ENCODE peak calls at places on chromosome X, in seven cellular contexts. One of them, this sample, is unnamed.

GRCh38 chrX:153922932-153923857 is 2.9 kb downstream of the ARHGAP4 start:
- DNase-seq in naive thymus-derived CD4-positive, alpha-beta T cell: no peak
- DNase-seq in activated CD4-positive, alpha-beta T cell treated with anti-CD3 and anti-CD28 coated beads for 24 hours: no peak
- DNase-seq in stimulated activated CD8-positive, alpha-beta memory T cell treated with anti-CD3 and anti-CD28 coated beads, Interleukin-2, amount 100 ng/mL, for 1 hour: no peak
- DNase-seq in iris pigment epithelial cell: peak
- DNase-seq in NCI-H524: peak
- DNase-seq in HFFc6: peak
- DNase-seq in this sample: peak

GRCh38 chrX:49137492-49137891 is 14.0 kb upstream of the GPKOW start:
- DNase-seq in activated CD4-positive, alpha-beta T cell treated with anti-CD3 and anti-CD28 coated beads for 24 hours: no peak
- DNase-seq in HFFc6: no peak
- DNase-seq in stimulated activated CD8-positive, alpha-beta memory T cell treated with anti-CD3 and anti-CD28 coated beads, Interleukin-2, amount 100 ng/mL, for 1 hour: no peak
- DNase-seq in naive thymus-derived CD4-positive, alpha-beta T cell: no peak
- DNase-seq in NCI-H524: no peak
- DNase-seq in iris pigment epithelial cell: no peak
- DNase-seq in this sample: no peak

GRCh38 chrX:69015564-69016218 is 149.6 kb downstream of the PJA1 start:
- DNase-seq in HFFc6: no peak
- DNase-seq in stimulated activated CD8-positive, alpha-beta memory T cell treated with anti-CD3 and anti-CD28 coated beads, Interleukin-2, amount 100 ng/mL, for 1 hour: no peak
- DNase-seq in activated CD4-positive, alpha-beta T cell treated with anti-CD3 and anti-CD28 coated beads for 24 hours: no peak
- DNase-seq in iris pigment epithelial cell: no peak
- DNase-seq in NCI-H524: peak
- DNase-seq in naive thymus-derived CD4-positive, alpha-beta T cell: no peak
- DNase-seq in this sample: no peak

GRCh38 chrX:2596050-2596449 is 95.0 kb upstream of the CD99 start:
- DNase-seq in HFFc6: no peak
- DNase-seq in NCI-H524: no peak
- DNase-seq in stimulated activated CD8-positive, alpha-beta memory T cell treated with anti-CD3 and anti-CD28 coated beads, Interleukin-2, amount 100 ng/mL, for 1 hour: no peak
- DNase-seq in activated CD4-positive, alpha-beta T cell treated with anti-CD3 and anti-CD28 coated beads for 24 hours: no peak
- DNase-seq in naive thymus-derived CD4-positive, alpha-beta T cell: no peak
- DNase-seq in iris pigment epithelial cell: no peak
- DNase-seq in this sample: peak

GRCh38 chrX:144006811-144007210 is 122.9 kb downstream of the UBE2NL start:
- DNase-seq in HFFc6: no peak
- DNase-seq in iris pigment epithelial cell: peak
- DNase-seq in activated CD4-positive, alpha-beta T cell treated with anti-CD3 and anti-CD28 coated beads for 24 hours: no peak
- DNase-seq in naive thymus-derived CD4-positive, alpha-beta T cell: no peak
- DNase-seq in NCI-H524: no peak
- DNase-seq in stimulated activated CD8-positive, alpha-beta memory T cell treated with anti-CD3 and anti-CD28 coated beads, Interleukin-2, amount 100 ng/mL, for 1 hour: no peak
- DNase-seq in this sample: peak

GRCh38 chrX:42604302-42604701 is 173.7 kb downstream of the PPP1R2C start:
- DNase-seq in activated CD4-positive, alpha-beta T cell treated with anti-CD3 and anti-CD28 coated beads for 24 hours: no peak
- DNase-seq in stimulated activated CD8-positive, alpha-beta memory T cell treated with anti-CD3 and anti-CD28 coated beads, Interleukin-2, amount 100 ng/mL, for 1 hour: no peak
- DNase-seq in NCI-H524: no peak
- DNase-seq in iris pigment epithelial cell: no peak
- DNase-seq in HFFc6: no peak
- DNase-seq in naive thymus-derived CD4-positive, alpha-beta T cell: no peak
- DNase-seq in this sample: no peak

GRCh38 chrX:41405551-41405950 is 41.6 kb upstream of the NYX start:
- DNase-seq in stimulated activated CD8-positive, alpha-beta memory T cell treated with anti-CD3 and anti-CD28 coated beads, Interleukin-2, amount 100 ng/mL, for 1 hour: no peak
- DNase-seq in HFFc6: no peak
- DNase-seq in activated CD4-positive, alpha-beta T cell treated with anti-CD3 and anti-CD28 coated beads for 24 hours: no peak
- DNase-seq in iris pigment epithelial cell: no peak
- DNase-seq in NCI-H524: no peak
- DNase-seq in naive thymus-derived CD4-positive, alpha-beta T cell: no peak
- DNase-seq in this sample: no peak

GRCh38 chrX:133983243-133983973 is 2.0 kb downstream of the GPC3 start:
- DNase-seq in iris pigment epithelial cell: no peak
- DNase-seq in stimulated activated CD8-positive, alpha-beta memory T cell treated with anti-CD3 and anti-CD28 coated beads, Interleukin-2, amount 100 ng/mL, for 1 hour: no peak
- DNase-seq in activated CD4-positive, alpha-beta T cell treated with anti-CD3 and anti-CD28 coated beads for 24 hours: no peak
- DNase-seq in NCI-H524: no peak
- DNase-seq in naive thymus-derived CD4-positive, alpha-beta T cell: no peak
- DNase-seq in HFFc6: no peak
- DNase-seq in this sample: no peak

GRCh38 chrX:119374736-119375135 is 24.4 kb upstream of the SLC25A43 start:
- DNase-seq in NCI-H524: no peak
- DNase-seq in naive thymus-derived CD4-positive, alpha-beta T cell: no peak
- DNase-seq in iris pigment epithelial cell: peak
- DNase-seq in HFFc6: peak
- DNase-seq in activated CD4-positive, alpha-beta T cell treated with anti-CD3 and anti-CD28 coated beads for 24 hours: no peak
- DNase-seq in stimulated activated CD8-positive, alpha-beta memory T cell treated with anti-CD3 and anti-CD28 coated beads, Interleukin-2, amount 100 ng/mL, for 1 hour: no peak
- DNase-seq in this sample: peak

GRCh38 chrX:1323315-1323714 is 13.3 kb upstream of the IL3RA start:
- DNase-seq in stimulated activated CD8-positive, alpha-beta memory T cell treated with anti-CD3 and anti-CD28 coated beads, Interleukin-2, amount 100 ng/mL, for 1 hour: peak
- DNase-seq in activated CD4-positive, alpha-beta T cell treated with anti-CD3 and anti-CD28 coated beads for 24 hours: peak
- DNase-seq in iris pigment epithelial cell: peak
- DNase-seq in HFFc6: peak
- DNase-seq in naive thymus-derived CD4-positive, alpha-beta T cell: peak
- DNase-seq in NCI-H524: peak
- DNase-seq in this sample: peak

GRCh38 chrX:3585719-3586118 is 127.7 kb downstream of the PRKX start:
- DNase-seq in stimulated activated CD8-positive, alpha-beta memory T cell treated with anti-CD3 and anti-CD28 coated beads, Interleukin-2, amount 100 ng/mL, for 1 hour: no peak
- DNase-seq in iris pigment epithelial cell: peak
- DNase-seq in HFFc6: no peak
- DNase-seq in activated CD4-positive, alpha-beta T cell treated with anti-CD3 and anti-CD28 coated beads for 24 hours: no peak
- DNase-seq in naive thymus-derived CD4-positive, alpha-beta T cell: no peak
- DNase-seq in NCI-H524: no peak
- DNase-seq in this sample: no peak

GRCh38 chrX:87516716-87517115 is 886 bp upstream of the KLHL4 start:
- DNase-seq in activated CD4-positive, alpha-beta T cell treated with anti-CD3 and anti-CD28 coated beads for 24 hours: no peak
- DNase-seq in NCI-H524: no peak
- DNase-seq in iris pigment epithelial cell: peak
- DNase-seq in stimulated activated CD8-positive, alpha-beta memory T cell treated with anti-CD3 and anti-CD28 coated beads, Interleukin-2, amount 100 ng/mL, for 1 hour: no peak
- DNase-seq in HFFc6: no peak
- DNase-seq in naive thymus-derived CD4-positive, alpha-beta T cell: no peak
- DNase-seq in this sample: no peak

GRCh38 chrX:17689971-17690409 is 47.3 kb upstream of the SCML1 start:
- DNase-seq in stimulated activated CD8-positive, alpha-beta memory T cell treated with anti-CD3 and anti-CD28 coated beads, Interleukin-2, amount 100 ng/mL, for 1 hour: no peak
- DNase-seq in naive thymus-derived CD4-positive, alpha-beta T cell: peak
- DNase-seq in activated CD4-positive, alpha-beta T cell treated with anti-CD3 and anti-CD28 coated beads for 24 hours: no peak
- DNase-seq in HFFc6: peak
- DNase-seq in NCI-H524: peak
- DNase-seq in iris pigment epithelial cell: peak
- DNase-seq in this sample: peak

GRCh38 chrX:118603981-118604380 is 108.4 kb downstream of the DOCK11 start:
- DNase-seq in stimulated activated CD8-positive, alpha-beta memory T cell treated with anti-CD3 and anti-CD28 coated beads, Interleukin-2, amount 100 ng/mL, for 1 hour: no peak
- DNase-seq in activated CD4-positive, alpha-beta T cell treated with anti-CD3 and anti-CD28 coated beads for 24 hours: no peak
- DNase-seq in naive thymus-derived CD4-positive, alpha-beta T cell: peak
- DNase-seq in NCI-H524: peak
- DNase-seq in iris pigment epithelial cell: peak
- DNase-seq in HFFc6: peak
- DNase-seq in this sample: peak

GRCh38 chrX:143472334-143472938 is 44.8 kb downstream of the SPANXN3 start:
- DNase-seq in naive thymus-derived CD4-positive, alpha-beta T cell: no peak
- DNase-seq in HFFc6: no peak
- DNase-seq in NCI-H524: peak
- DNase-seq in iris pigment epithelial cell: no peak
- DNase-seq in stimulated activated CD8-positive, alpha-beta memory T cell treated with anti-CD3 and anti-CD28 coated beads, Interleukin-2, amount 100 ng/mL, for 1 hour: no peak
- DNase-seq in activated CD4-positive, alpha-beta T cell treated with anti-CD3 and anti-CD28 coated beads for 24 hours: no peak
- DNase-seq in this sample: no peak

GRCh38 chrX:110989447-110989846 is 106.5 kb upstream of the PAK3 start:
- DNase-seq in HFFc6: no peak
- DNase-seq in activated CD4-positive, alpha-beta T cell treated with anti-CD3 and anti-CD28 coated beads for 24 hours: no peak
- DNase-seq in naive thymus-derived CD4-positive, alpha-beta T cell: no peak
- DNase-seq in iris pigment epithelial cell: no peak
- DNase-seq in stimulated activated CD8-positive, alpha-beta memory T cell treated with anti-CD3 and anti-CD28 coated beads, Interleukin-2, amount 100 ng/mL, for 1 hour: no peak
- DNase-seq in NCI-H524: no peak
- DNase-seq in this sample: no peak

GRCh38 chrX:153245288-153245731 is 66.2 kb downstream of the MAGEA1 start:
- DNase-seq in HFFc6: no peak
- DNase-seq in activated CD4-positive, alpha-beta T cell treated with anti-CD3 and anti-CD28 coated beads for 24 hours: no peak
- DNase-seq in iris pigment epithelial cell: peak
- DNase-seq in stimulated activated CD8-positive, alpha-beta memory T cell treated with anti-CD3 and anti-CD28 coated beads, Interleukin-2, amount 100 ng/mL, for 1 hour: no peak
- DNase-seq in naive thymus-derived CD4-positive, alpha-beta T cell: no peak
- DNase-seq in NCI-H524: peak
- DNase-seq in this sample: no peak

GRCh38 chrX:44428989-44429627 is 85.6 kb upstream of the EFHC2 start:
- DNase-seq in naive thymus-derived CD4-positive, alpha-beta T cell: no peak
- DNase-seq in stimulated activated CD8-positive, alpha-beta memory T cell treated with anti-CD3 and anti-CD28 coated beads, Interleukin-2, amount 100 ng/mL, for 1 hour: no peak
- DNase-seq in HFFc6: no peak
- DNase-seq in iris pigment epithelial cell: no peak
- DNase-seq in activated CD4-positive, alpha-beta T cell treated with anti-CD3 and anti-CD28 coated beads for 24 hours: no peak
- DNase-seq in NCI-H524: no peak
- DNase-seq in this sample: no peak

GRCh38 chrX:46574941-46575381 is 1.4 kb downstream of the CHST7 start:
- DNase-seq in NCI-H524: peak
- DNase-seq in activated CD4-positive, alpha-beta T cell treated with anti-CD3 and anti-CD28 coated beads for 24 hours: no peak
- DNase-seq in iris pigment epithelial cell: peak
- DNase-seq in stimulated activated CD8-positive, alpha-beta memory T cell treated with anti-CD3 and anti-CD28 coated beads, Interleukin-2, amount 100 ng/mL, for 1 hour: peak
- DNase-seq in naive thymus-derived CD4-positive, alpha-beta T cell: peak
- DNase-seq in HFFc6: no peak
- DNase-seq in this sample: peak

GRCh38 chrX:37818031-37818430 is 29.3 kb downstream of the DYNLT3 start:
- DNase-seq in naive thymus-derived CD4-positive, alpha-beta T cell: no peak
- DNase-seq in stimulated activated CD8-positive, alpha-beta memory T cell treated with anti-CD3 and anti-CD28 coated beads, Interleukin-2, amount 100 ng/mL, for 1 hour: no peak
- DNase-seq in NCI-H524: no peak
- DNase-seq in HFFc6: no peak
- DNase-seq in activated CD4-positive, alpha-beta T cell treated with anti-CD3 and anti-CD28 coated beads for 24 hours: no peak
- DNase-seq in iris pigment epithelial cell: no peak
- DNase-seq in this sample: no peak

GRCh38 chrX:8841911-8842310 is 40.7 kb upstream of the FAM9A start:
- DNase-seq in activated CD4-positive, alpha-beta T cell treated with anti-CD3 and anti-CD28 coated beads for 24 hours: no peak
- DNase-seq in naive thymus-derived CD4-positive, alpha-beta T cell: no peak
- DNase-seq in iris pigment epithelial cell: no peak
- DNase-seq in NCI-H524: no peak
- DNase-seq in HFFc6: no peak
- DNase-seq in stimulated activated CD8-positive, alpha-beta memory T cell treated with anti-CD3 and anti-CD28 coated beads, Interleukin-2, amount 100 ng/mL, for 1 hour: no peak
- DNase-seq in this sample: no peak

GRCh38 chrX:2242326-2242725 is 258.4 kb downstream of the DHRSX start:
- DNase-seq in iris pigment epithelial cell: no peak
- DNase-seq in activated CD4-positive, alpha-beta T cell treated with anti-CD3 and anti-CD28 coated beads for 24 hours: no peak
- DNase-seq in stimulated activated CD8-positive, alpha-beta memory T cell treated with anti-CD3 and anti-CD28 coated beads, Interleukin-2, amount 100 ng/mL, for 1 hour: no peak
- DNase-seq in HFFc6: no peak
- DNase-seq in naive thymus-derived CD4-positive, alpha-beta T cell: no peak
- DNase-seq in NCI-H524: no peak
- DNase-seq in this sample: no peak

GRCh38 chrX:109624641-109625311 is at the start of gene KCNE5:
- DNase-seq in activated CD4-positive, alpha-beta T cell treated with anti-CD3 and anti-CD28 coated beads for 24 hours: no peak
- DNase-seq in NCI-H524: peak
- DNase-seq in HFFc6: no peak
- DNase-seq in naive thymus-derived CD4-positive, alpha-beta T cell: no peak
- DNase-seq in stimulated activated CD8-positive, alpha-beta memory T cell treated with anti-CD3 and anti-CD28 coated beads, Interleukin-2, amount 100 ng/mL, for 1 hour: no peak
- DNase-seq in iris pigment epithelial cell: no peak
- DNase-seq in this sample: no peak

GRCh38 chrX:8987672-8988250 is 46.2 kb downstream of the FAM9B start:
- DNase-seq in HFFc6: no peak
- DNase-seq in activated CD4-positive, alpha-beta T cell treated with anti-CD3 and anti-CD28 coated beads for 24 hours: no peak
- DNase-seq in naive thymus-derived CD4-positive, alpha-beta T cell: peak
- DNase-seq in stimulated activated CD8-positive, alpha-beta memory T cell treated with anti-CD3 and anti-CD28 coated beads, Interleukin-2, amount 100 ng/mL, for 1 hour: no peak
- DNase-seq in iris pigment epithelial cell: no peak
- DNase-seq in NCI-H524: no peak
- DNase-seq in this sample: no peak

GRCh38 chrX:15750611-15751159 is 12.6 kb downstream of the CA5B start:
- DNase-seq in iris pigment epithelial cell: no peak
- DNase-seq in stimulated activated CD8-positive, alpha-beta memory T cell treated with anti-CD3 and anti-CD28 coated beads, Interleukin-2, amount 100 ng/mL, for 1 hour: no peak
- DNase-seq in HFFc6: peak
- DNase-seq in naive thymus-derived CD4-positive, alpha-beta T cell: peak
- DNase-seq in NCI-H524: no peak
- DNase-seq in activated CD4-positive, alpha-beta T cell treated with anti-CD3 and anti-CD28 coated beads for 24 hours: no peak
- DNase-seq in this sample: peak

GRCh38 chrX:154083134-154083517 is 14.4 kb downstream of the MECP2 start:
- DNase-seq in activated CD4-positive, alpha-beta T cell treated with anti-CD3 and anti-CD28 coated beads for 24 hours: no peak
- DNase-seq in naive thymus-derived CD4-positive, alpha-beta T cell: no peak
- DNase-seq in iris pigment epithelial cell: no peak
- DNase-seq in stimulated activated CD8-positive, alpha-beta memory T cell treated with anti-CD3 and anti-CD28 coated beads, Interleukin-2, amount 100 ng/mL, for 1 hour: no peak
- DNase-seq in HFFc6: no peak
- DNase-seq in NCI-H524: no peak
- DNase-seq in this sample: no peak

GRCh38 chrX:17355976-17356375 is 19.0 kb upstream of the NHS start:
- DNase-seq in stimulated activated CD8-positive, alpha-beta memory T cell treated with anti-CD3 and anti-CD28 coated beads, Interleukin-2, amount 100 ng/mL, for 1 hour: no peak
- DNase-seq in NCI-H524: no peak
- DNase-seq in iris pigment epithelial cell: no peak
- DNase-seq in HFFc6: no peak
- DNase-seq in naive thymus-derived CD4-positive, alpha-beta T cell: no peak
- DNase-seq in activated CD4-positive, alpha-beta T cell treated with anti-CD3 and anti-CD28 coated beads for 24 hours: no peak
- DNase-seq in this sample: no peak

GRCh38 chrX:136764206-136764605 is 16.5 kb downstream of the ARHGEF6 start:
- DNase-seq in iris pigment epithelial cell: no peak
- DNase-seq in HFFc6: no peak
- DNase-seq in activated CD4-positive, alpha-beta T cell treated with anti-CD3 and anti-CD28 coated beads for 24 hours: no peak
- DNase-seq in NCI-H524: no peak
- DNase-seq in stimulated activated CD8-positive, alpha-beta memory T cell treated with anti-CD3 and anti-CD28 coated beads, Interleukin-2, amount 100 ng/mL, for 1 hour: no peak
- DNase-seq in naive thymus-derived CD4-positive, alpha-beta T cell: no peak
- DNase-seq in this sample: no peak

GRCh38 chrX:32599156-32599555 is 612.2 kb downstream of the DMD start:
- DNase-seq in iris pigment epithelial cell: no peak
- DNase-seq in NCI-H524: no peak
- DNase-seq in stimulated activated CD8-positive, alpha-beta memory T cell treated with anti-CD3 and anti-CD28 coated beads, Interleukin-2, amount 100 ng/mL, for 1 hour: no peak
- DNase-seq in naive thymus-derived CD4-positive, alpha-beta T cell: no peak
- DNase-seq in HFFc6: no peak
- DNase-seq in activated CD4-positive, alpha-beta T cell treated with anti-CD3 and anti-CD28 coated beads for 24 hours: no peak
- DNase-seq in this sample: no peak

GRCh38 chrX:39652336-39652735 is 445.4 kb downstream of the BCOR start:
- DNase-seq in naive thymus-derived CD4-positive, alpha-beta T cell: no peak
- DNase-seq in NCI-H524: peak
- DNase-seq in iris pigment epithelial cell: no peak
- DNase-seq in HFFc6: no peak
- DNase-seq in activated CD4-positive, alpha-beta T cell treated with anti-CD3 and anti-CD28 coated beads for 24 hours: no peak
- DNase-seq in stimulated activated CD8-positive, alpha-beta memory T cell treated with anti-CD3 and anti-CD28 coated beads, Interleukin-2, amount 100 ng/mL, for 1 hour: no peak
- DNase-seq in this sample: peak

GRCh38 chrX:68508799-68509198 is 9.9 kb downstream of the YIPF6 start:
- DNase-seq in activated CD4-positive, alpha-beta T cell treated with anti-CD3 and anti-CD28 coated beads for 24 hours: no peak
- DNase-seq in NCI-H524: no peak
- DNase-seq in iris pigment epithelial cell: peak
- DNase-seq in stimulated activated CD8-positive, alpha-beta memory T cell treated with anti-CD3 and anti-CD28 coated beads, Interleukin-2, amount 100 ng/mL, for 1 hour: no peak
- DNase-seq in naive thymus-derived CD4-positive, alpha-beta T cell: no peak
- DNase-seq in HFFc6: peak
- DNase-seq in this sample: no peak

GRCh38 chrX:51487960-51488267 is 8.5 kb downstream of the NUDT11 start:
- DNase-seq in naive thymus-derived CD4-positive, alpha-beta T cell: no peak
- DNase-seq in stimulated activated CD8-positive, alpha-beta memory T cell treated with anti-CD3 and anti-CD28 coated beads, Interleukin-2, amount 100 ng/mL, for 1 hour: no peak
- DNase-seq in NCI-H524: no peak
- DNase-seq in activated CD4-positive, alpha-beta T cell treated with anti-CD3 and anti-CD28 coated beads for 24 hours: no peak
- DNase-seq in HFFc6: no peak
- DNase-seq in iris pigment epithelial cell: peak
- DNase-seq in this sample: peak

GRCh38 chrX:143615851-143616250 is 20.1 kb downstream of the SLITRK4 start:
- DNase-seq in stimulated activated CD8-positive, alpha-beta memory T cell treated with anti-CD3 and anti-CD28 coated beads, Interleukin-2, amount 100 ng/mL, for 1 hour: no peak
- DNase-seq in HFFc6: no peak
- DNase-seq in NCI-H524: no peak
- DNase-seq in naive thymus-derived CD4-positive, alpha-beta T cell: no peak
- DNase-seq in activated CD4-positive, alpha-beta T cell treated with anti-CD3 and anti-CD28 coated beads for 24 hours: no peak
- DNase-seq in iris pigment epithelial cell: no peak
- DNase-seq in this sample: no peak

GRCh38 chrX:38610839-38611238 is 49.5 kb downstream of the TSPAN7 start:
- DNase-seq in stimulated activated CD8-positive, alpha-beta memory T cell treated with anti-CD3 and anti-CD28 coated beads, Interleukin-2, amount 100 ng/mL, for 1 hour: no peak
- DNase-seq in iris pigment epithelial cell: no peak
- DNase-seq in HFFc6: no peak
- DNase-seq in naive thymus-derived CD4-positive, alpha-beta T cell: no peak
- DNase-seq in NCI-H524: no peak
- DNase-seq in activated CD4-positive, alpha-beta T cell treated with anti-CD3 and anti-CD28 coated beads for 24 hours: no peak
- DNase-seq in this sample: no peak

GRCh38 chrX:57817302-57817701 is 93.0 kb downstream of the ZXDA start:
- DNase-seq in HFFc6: no peak
- DNase-seq in stimulated activated CD8-positive, alpha-beta memory T cell treated with anti-CD3 and anti-CD28 coated beads, Interleukin-2, amount 100 ng/mL, for 1 hour: no peak
- DNase-seq in iris pigment epithelial cell: peak
- DNase-seq in naive thymus-derived CD4-positive, alpha-beta T cell: no peak
- DNase-seq in NCI-H524: no peak
- DNase-seq in activated CD4-positive, alpha-beta T cell treated with anti-CD3 and anti-CD28 coated beads for 24 hours: no peak
- DNase-seq in this sample: no peak

GRCh38 chrX:154352012-154352401 is 22.4 kb downstream of the FLNA start:
- DNase-seq in naive thymus-derived CD4-positive, alpha-beta T cell: no peak
- DNase-seq in iris pigment epithelial cell: no peak
- DNase-seq in activated CD4-positive, alpha-beta T cell treated with anti-CD3 and anti-CD28 coated beads for 24 hours: no peak
- DNase-seq in stimulated activated CD8-positive, alpha-beta memory T cell treated with anti-CD3 and anti-CD28 coated beads, Interleukin-2, amount 100 ng/mL, for 1 hour: no peak
- DNase-seq in NCI-H524: no peak
- DNase-seq in HFFc6: no peak
- DNase-seq in this sample: peak

GRCh38 chrX:105480646-105481310 is 260.3 kb upstream of the TEX13A start:
- DNase-seq in activated CD4-positive, alpha-beta T cell treated with anti-CD3 and anti-CD28 coated beads for 24 hours: no peak
- DNase-seq in naive thymus-derived CD4-positive, alpha-beta T cell: no peak
- DNase-seq in HFFc6: no peak
- DNase-seq in iris pigment epithelial cell: no peak
- DNase-seq in stimulated activated CD8-positive, alpha-beta memory T cell treated with anti-CD3 and anti-CD28 coated beads, Interleukin-2, amount 100 ng/mL, for 1 hour: no peak
- DNase-seq in NCI-H524: no peak
- DNase-seq in this sample: no peak

GRCh38 chrX:2485460-2485753 is 15.4 kb downstream of the DHRSX start:
- DNase-seq in NCI-H524: no peak
- DNase-seq in stimulated activated CD8-positive, alpha-beta memory T cell treated with anti-CD3 and anti-CD28 coated beads, Interleukin-2, amount 100 ng/mL, for 1 hour: no peak
- DNase-seq in activated CD4-positive, alpha-beta T cell treated with anti-CD3 and anti-CD28 coated beads for 24 hours: no peak
- DNase-seq in HFFc6: no peak
- DNase-seq in iris pigment epithelial cell: no peak
- DNase-seq in naive thymus-derived CD4-positive, alpha-beta T cell: no peak
- DNase-seq in this sample: peak

This sample was measured in EL.